ENCODE peak calls at places on chromosome 3, in nine cellular contexts. W is stimulated activated CD4-positive, alpha-beta T cell treated with anti-CD3 and anti-CD28 coated beads, Interleukin-1b, Interleukin-23, amount 100 ng/mL, for 24 hours; H is mesothelial cell of epicardium; O is fibroblast of mammary gland; D is body of pancreas; Z is mucosa of gallbladder; F is CD8-positive, alpha-beta memory T cell; T is RWPE2; M is CD8-positive, alpha-beta T cell. L is an unnamed sample.

GRCh38 chr3:134291300-134292254 is 40.9 kb upstream of the RYK start:
- DNase-seq in W (no peak), H (no peak), O (peak), D (peak), Z (peak), F (no peak), T (no peak), M (no peak), L (no peak)

GRCh38 chr3:177928156-177928555 is 608.1 kb upstream of the KCNMB2 start:
- DNase-seq in W (no peak), H (no peak), O (peak), D (no peak), Z (no peak), F (no peak), T (no peak), M (no peak), L (no peak)

GRCh38 chr3:186520957-186521842 is 23.0 kb downstream of the CRYGS start:
- DNase-seq in W (no peak), H (no peak), O (no peak), D (no peak), Z (no peak), F (no peak), T (no peak), M (no peak), L (no peak)

GRCh38 chr3:79200456-79200855 is 567.3 kb downstream of the ROBO1 start:
- DNase-seq in W (no peak), H (no peak), O (no peak), D (no peak), Z (no peak), F (no peak), T (no peak), M (no peak), L (no peak)

GRCh38 chr3:126746395-126747177 is 42.5 kb downstream of the CHCHD6 start:
- DNase-seq in W (no peak), H (no peak), O (peak), D (peak), Z (peak), F (no peak), T (no peak), M (no peak), L (peak)

GRCh38 chr3:49769926-49770325 is 16.4 kb downstream of the IP6K1 start:
- DNase-seq in W (no peak), H (no peak), O (no peak), D (no peak), Z (no peak), F (no peak), T (no peak), M (no peak), L (no peak)

GRCh38 chr3:175608351-175608750 is 749.2 kb downstream of the NAALADL2 start:
- DNase-seq in W (no peak), H (no peak), O (no peak), D (no peak), Z (no peak), F (no peak), T (no peak), M (no peak), L (no peak)

GRCh38 chr3:12730511-12731234 is 28.4 kb downstream of the TMEM40 start:
- DNase-seq in W (no peak), H (no peak), O (peak), D (no peak), Z (no peak), F (no peak), T (no peak), M (no peak), L (no peak)

GRCh38 chr3:134353831-134354611 is 20.2 kb downstream of the AMOTL2 start:
- DNase-seq in W (no peak), H (no peak), O (no peak), D (peak), Z (peak), F (no peak), T (peak), M (no peak), L (no peak)

GRCh38 chr3:192237992-192238608 is 489.2 kb downstream of the FGF12 start:
- DNase-seq in W (no peak), H (no peak), O (no peak), D (no peak), Z (no peak), F (no peak), T (no peak), M (no peak), L (no peak)

GRCh38 chr3:69084326-69084667 is 440 bp upstream of the ARL6IP5 start:
- DNase-seq in W (no peak), H (no peak), O (peak), D (peak), Z (no peak), F (no peak), T (no peak), M (no peak), L (no peak)

GRCh38 chr3:113532698-113533533 is 561 bp downstream of the SIDT1 start:
- DNase-seq in W (no peak), H (no peak), O (no peak), D (peak), Z (no peak), F (peak), T (no peak), M (peak), L (no peak)

GRCh38 chr3:41223691-41224090 is 24.4 kb downstream of the CTNNB1 start:
- DNase-seq in W (no peak), H (no peak), O (no peak), D (no peak), Z (no peak), F (no peak), T (no peak), M (no peak), L (no peak)

GRCh38 chr3:161890147-161890625 is 393.6 kb downstream of the OTOL1 start:
- DNase-seq in W (no peak), H (no peak), O (peak), D (no peak), Z (peak), F (no peak), T (peak), M (no peak), L (peak)